ENCODE peak calls at places on chromosome 17, in nine cellular contexts. One of them, this sample, is unnamed. For H3K27me3, the result is how much of the 10 kb centered on the place peaks cover.

GRCh38 chr17:74115586-74115985 is 87.9 kb upstream of the RPL38 start:
- DNase-seq in ascending aorta: no peak
- DNase-seq in HCT116: no peak
- DNase-seq in esophagus squamous epithelium: no peak
- DNase-seq in lung: no peak
- DNase-seq in heart right ventricle: no peak
- DNase-seq in neural progenitor cell: no peak
- DNase-seq in transverse colon: no peak
- DNase-seq in H9: no peak
- DNase-seq in this sample: no peak

GRCh38 chr17:6328279-6328678 is 106.6 kb downstream of the AIPL1 start:
- DNase-seq in ascending aorta: no peak
- DNase-seq in HCT116: peak
- DNase-seq in esophagus squamous epithelium: no peak
- DNase-seq in lung: no peak
- DNase-seq in heart right ventricle: no peak
- DNase-seq in neural progenitor cell: no peak
- DNase-seq in transverse colon: no peak
- DNase-seq in H9: no peak
- DNase-seq in this sample: no peak

GRCh38 chr17:40331743-40332641 is 23.0 kb downstream of the RARA start:
- DNase-seq in ascending aorta: peak
- DNase-seq in HCT116: no peak
- DNase-seq in esophagus squamous epithelium: no peak
- DNase-seq in lung: peak
- DNase-seq in heart right ventricle: peak
- DNase-seq in neural progenitor cell: no peak
- DNase-seq in transverse colon: peak
- DNase-seq in H9: no peak
- DNase-seq in this sample: no peak

GRCh38 chr17:74807925-74808324 is 31.8 kb upstream of the NAT9 start:
- DNase-seq in ascending aorta: no peak
- DNase-seq in HCT116: no peak
- DNase-seq in esophagus squamous epithelium: no peak
- DNase-seq in lung: no peak
- DNase-seq in heart right ventricle: no peak
- DNase-seq in neural progenitor cell: no peak
- DNase-seq in transverse colon: no peak
- DNase-seq in H9: no peak
- DNase-seq in this sample: no peak

GRCh38 chr17:27082775-27083154 is 211.1 kb upstream of the WSB1 start:
- DNase-seq in ascending aorta: no peak
- DNase-seq in HCT116: no peak
- DNase-seq in esophagus squamous epithelium: no peak
- DNase-seq in lung: no peak
- DNase-seq in heart right ventricle: no peak
- DNase-seq in neural progenitor cell: no peak
- DNase-seq in transverse colon: no peak
- DNase-seq in H9: no peak
- DNase-seq in this sample: no peak

GRCh38 chr17:73431401-73432205 is 119.8 kb upstream of the CDC42EP4 start:
- DNase-seq in ascending aorta: no peak
- DNase-seq in HCT116: no peak
- DNase-seq in esophagus squamous epithelium: no peak
- DNase-seq in lung: no peak
- DNase-seq in heart right ventricle: no peak
- DNase-seq in neural progenitor cell: no peak
- DNase-seq in transverse colon: no peak
- DNase-seq in H9: peak
- DNase-seq in this sample: no peak

GRCh38 chr17:19642373-19642893 is 6.1 kb upstream of the ALDH3A2 start:
- DNase-seq in ascending aorta: no peak
- DNase-seq in HCT116: no peak
- DNase-seq in esophagus squamous epithelium: no peak
- DNase-seq in lung: no peak
- DNase-seq in heart right ventricle: no peak
- DNase-seq in neural progenitor cell: no peak
- DNase-seq in transverse colon: no peak
- DNase-seq in H9: no peak
- DNase-seq in this sample: no peak

GRCh38 chr17:74099441-74100340 is 103.8 kb upstream of the RPL38 start:
- DNase-seq in ascending aorta: no peak
- DNase-seq in HCT116: no peak
- DNase-seq in esophagus squamous epithelium: no peak
- DNase-seq in lung: no peak
- DNase-seq in heart right ventricle: no peak
- DNase-seq in neural progenitor cell: no peak
- DNase-seq in transverse colon: no peak
- DNase-seq in H9: no peak
- DNase-seq in this sample: no peak

GRCh38 chr17:79937435-79937870 is 98.2 kb upstream of the CBX4 start:
- DNase-seq in ascending aorta: no peak
- DNase-seq in HCT116: no peak
- DNase-seq in esophagus squamous epithelium: no peak
- DNase-seq in lung: no peak
- DNase-seq in heart right ventricle: peak
- DNase-seq in neural progenitor cell: no peak
- DNase-seq in transverse colon: no peak
- DNase-seq in H9: no peak
- DNase-seq in this sample: no peak

GRCh38 chr17:68057531-68057952 is 22.0 kb downstream of the KPNA2 start:
- DNase-seq in ascending aorta: peak
- DNase-seq in HCT116: peak
- DNase-seq in esophagus squamous epithelium: no peak
- DNase-seq in lung: no peak
- DNase-seq in heart right ventricle: no peak
- DNase-seq in neural progenitor cell: no peak
- DNase-seq in transverse colon: peak
- DNase-seq in H9: no peak
- DNase-seq in this sample: no peak

GRCh38 chr17:72441899-72442298 is 321.1 kb downstream of the SOX9 start:
- DNase-seq in ascending aorta: no peak
- DNase-seq in HCT116: no peak
- DNase-seq in esophagus squamous epithelium: no peak
- DNase-seq in lung: no peak
- DNase-seq in heart right ventricle: no peak
- DNase-seq in neural progenitor cell: no peak
- DNase-seq in transverse colon: no peak
- DNase-seq in H9: no peak
- DNase-seq in this sample: no peak

DNA sequence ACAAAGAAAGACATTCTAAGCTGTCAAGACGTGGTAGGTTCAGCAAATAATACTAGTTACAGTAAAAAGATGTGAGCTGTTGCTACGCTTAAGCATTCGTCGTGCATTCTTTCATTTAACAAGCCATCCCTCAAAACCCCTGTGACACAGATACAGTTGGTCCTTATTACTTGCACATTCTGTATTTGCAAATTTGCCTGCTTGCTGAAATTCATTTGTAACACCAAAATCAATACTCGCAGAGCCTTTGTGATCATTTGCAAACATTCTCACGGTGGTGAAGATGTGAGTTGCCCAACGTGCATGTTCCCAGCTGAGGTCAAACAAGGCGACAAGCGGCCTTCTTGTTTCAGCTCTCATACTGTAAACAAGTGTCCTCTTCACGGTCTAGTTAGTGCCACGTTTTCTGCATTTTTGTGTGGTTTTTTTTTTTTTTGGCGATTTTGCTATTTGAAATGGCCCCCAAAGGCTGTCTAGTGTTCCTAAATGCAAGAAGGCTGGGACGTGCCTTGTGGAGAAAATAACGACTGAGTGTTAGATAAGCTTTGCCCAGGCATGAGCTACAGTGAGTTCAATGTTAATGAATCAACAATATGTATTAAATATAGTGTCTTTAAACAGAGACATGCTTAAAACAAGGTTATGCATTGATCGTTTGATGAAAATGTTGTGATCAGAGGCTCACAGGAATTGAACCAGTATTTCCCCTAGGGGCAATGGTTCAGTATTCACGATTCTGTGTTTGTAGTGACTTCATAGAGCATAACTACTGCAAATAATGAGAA is 84.1 kb downstream of the RAB11FIP4 start:
- DNase-seq in ascending aorta: no peak
- DNase-seq in HCT116: no peak
- DNase-seq in esophagus squamous epithelium: no peak
- DNase-seq in lung: no peak
- DNase-seq in heart right ventricle: no peak
- DNase-seq in neural progenitor cell: no peak
- DNase-seq in transverse colon: no peak
- DNase-seq in H9: no peak
- DNase-seq in this sample: no peak
- H3K27me3 ChIP-seq in ascending aorta: under half
- H3K27me3 ChIP-seq in HCT116: under half
- H3K27me3 ChIP-seq in esophagus squamous epithelium: under half
- H3K27me3 ChIP-seq in lung: under half
- H3K27me3 ChIP-seq in heart right ventricle: under half
- H3K27me3 ChIP-seq in neural progenitor cell: under half
- H3K27me3 ChIP-seq in transverse colon: under half
- H3K27me3 ChIP-seq in H9: under half
- H3K27me3 ChIP-seq in this sample: under half

DNA sequence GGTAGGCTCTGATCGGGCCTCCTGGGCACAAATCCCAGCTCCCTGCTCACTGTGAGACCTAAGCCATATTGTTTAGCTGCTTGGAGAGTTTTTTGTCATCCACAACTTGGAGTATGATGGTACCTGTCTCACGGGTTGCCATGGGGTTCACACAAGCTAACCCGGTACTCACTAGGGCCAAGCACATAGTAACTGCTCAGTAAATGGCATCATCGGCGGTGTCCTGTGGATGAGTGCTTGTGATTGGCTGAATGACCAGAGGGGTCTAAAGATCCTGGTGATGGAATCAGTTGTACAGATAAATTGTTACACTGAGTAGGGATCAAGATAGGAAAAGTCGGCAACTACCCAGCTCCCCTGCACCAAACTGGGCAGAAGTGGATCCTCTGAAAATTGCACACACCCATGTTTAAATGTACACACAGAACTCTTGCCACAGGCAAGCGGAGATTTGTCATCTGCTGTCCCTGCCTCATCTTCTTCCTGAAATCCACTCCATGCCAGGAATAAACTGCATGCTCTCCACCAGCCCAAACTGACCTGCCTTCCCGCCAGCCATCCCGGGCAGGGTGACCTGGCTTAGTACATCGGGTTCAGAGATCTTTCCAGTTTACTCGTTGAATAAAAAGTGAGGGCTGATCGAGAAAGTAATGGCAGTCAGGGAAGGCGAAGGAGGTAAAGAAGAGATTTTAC is 6.5 kb downstream of the MAPT start:
- DNase-seq in ascending aorta: no peak
- DNase-seq in HCT116: no peak
- DNase-seq in esophagus squamous epithelium: no peak
- DNase-seq in lung: no peak
- DNase-seq in heart right ventricle: no peak
- DNase-seq in neural progenitor cell: no peak
- DNase-seq in transverse colon: no peak
- DNase-seq in H9: no peak
- DNase-seq in this sample: no peak
- H3K27me3 ChIP-seq in ascending aorta: under half
- H3K27me3 ChIP-seq in HCT116: under half
- H3K27me3 ChIP-seq in esophagus squamous epithelium: under half
- H3K27me3 ChIP-seq in lung: under half
- H3K27me3 ChIP-seq in heart right ventricle: under half
- H3K27me3 ChIP-seq in neural progenitor cell: half or more
- H3K27me3 ChIP-seq in transverse colon: half or more
- H3K27me3 ChIP-seq in H9: under half
- H3K27me3 ChIP-seq in this sample: half or more

DNA sequence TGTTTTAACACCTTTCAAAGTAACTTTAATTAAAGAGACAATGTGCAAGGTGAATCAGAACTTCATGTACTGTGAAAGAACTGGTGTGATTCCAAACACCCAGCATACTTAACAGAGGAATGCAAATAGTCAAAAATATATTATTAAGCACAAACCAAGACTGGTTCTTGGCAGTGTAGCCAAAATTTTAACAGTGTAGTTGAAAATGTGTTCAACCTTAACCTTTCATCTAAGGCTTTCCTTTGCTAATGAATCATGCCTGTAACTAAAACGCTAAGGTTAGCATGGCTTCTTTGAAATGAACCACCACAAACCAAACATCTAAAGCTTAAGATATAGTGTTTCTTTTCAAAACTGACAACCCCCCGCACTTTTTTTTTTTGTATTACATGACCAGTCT is 146.3 kb upstream of the AXIN2 start:
- DNase-seq in ascending aorta: no peak
- DNase-seq in HCT116: no peak
- DNase-seq in esophagus squamous epithelium: no peak
- DNase-seq in lung: no peak
- DNase-seq in heart right ventricle: no peak
- DNase-seq in neural progenitor cell: no peak
- DNase-seq in transverse colon: no peak
- DNase-seq in H9: no peak
- DNase-seq in this sample: no peak
- H3K27me3 ChIP-seq in ascending aorta: under half
- H3K27me3 ChIP-seq in HCT116: under half
- H3K27me3 ChIP-seq in esophagus squamous epithelium: under half
- H3K27me3 ChIP-seq in lung: under half
- H3K27me3 ChIP-seq in heart right ventricle: under half
- H3K27me3 ChIP-seq in neural progenitor cell: under half
- H3K27me3 ChIP-seq in transverse colon: under half
- H3K27me3 ChIP-seq in H9: under half
- H3K27me3 ChIP-seq in this sample: under half

DNA sequence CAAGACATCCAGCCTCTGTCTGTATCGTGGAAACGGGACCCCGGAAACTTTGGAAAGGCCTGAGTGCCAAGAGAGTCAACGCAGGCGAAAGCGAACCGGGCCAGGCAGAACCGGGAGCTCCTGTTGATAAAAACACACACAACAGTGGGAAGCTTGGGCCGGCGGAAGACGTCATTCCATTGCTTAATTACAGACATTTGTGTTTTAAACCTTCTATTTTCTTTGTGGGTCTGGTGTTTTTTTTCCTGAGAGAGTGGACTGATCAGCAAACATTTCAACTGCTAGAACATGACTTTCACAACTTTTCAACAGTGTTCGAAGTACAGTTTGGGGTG is 879 bp upstream of the RNF157 start:
- DNase-seq in ascending aorta: no peak
- DNase-seq in HCT116: no peak
- DNase-seq in esophagus squamous epithelium: no peak
- DNase-seq in lung: no peak
- DNase-seq in heart right ventricle: no peak
- DNase-seq in neural progenitor cell: no peak
- DNase-seq in transverse colon: peak
- DNase-seq in H9: no peak
- DNase-seq in this sample: no peak
- H3K27me3 ChIP-seq in ascending aorta: under half
- H3K27me3 ChIP-seq in HCT116: under half
- H3K27me3 ChIP-seq in esophagus squamous epithelium: under half
- H3K27me3 ChIP-seq in lung: under half
- H3K27me3 ChIP-seq in heart right ventricle: half or more
- H3K27me3 ChIP-seq in neural progenitor cell: half or more
- H3K27me3 ChIP-seq in transverse colon: under half
- H3K27me3 ChIP-seq in H9: under half
- H3K27me3 ChIP-seq in this sample: half or more

This sample was measured in AG04450.